ENCODE peak calls at places on chromosomes 5 and 9, in four cellular contexts. E is IMR-90, I is keratinocyte, P is K562. H is an unnamed sample.

GRCh38 chr9:4297795-4298254 is 2.0 kb downstream of the GLIS3 start:
- DNase-seq in P (peak; percentile 4), E (peak; percentile 65), I (no peak), H (peak; percentile 64)

GRCh38 chr5:38576971-38577684 is 20.7 kb upstream of the LIFR start:
- DNase-seq in I (no peak), P (no peak), E (no peak), H (no peak)

GRCh38 chr9:119773823-119774222 is 404.6 kb upstream of the BRINP1 start:
- DNase-seq in P (no peak), I (no peak), E (no peak), H (no peak)

GRCh38 chr5:176162206-176162605 is 76.0 kb upstream of the SIMC1 start:
- DNase-seq in I (no peak), P (no peak), E (no peak), H (no peak)

GRCh38 chr5:96924016-96924443 is 11.8 kb upstream of the LNPEP start:
- DNase-seq in I (peak; percentile 58), E (no peak), P (no peak), H (peak; percentile 14)

GRCh38 chr5:149931992-149932436 is 12.6 kb downstream of the PDE6A start:
- DNase-seq in I (no peak), E (no peak), P (no peak), H (no peak)

GRCh38 chr5:150113047-150113744 is 26.8 kb upstream of the CSF1R start:
- DNase-seq in P (peak; percentile 47), I (no peak), E (no peak), H (no peak)

GRCh38 chr5:77426670-77427069 is 65.4 kb downstream of the WDR41 start:
- DNase-seq in E (peak; percentile 80), I (no peak), P (no peak), H (no peak)

GRCh38 chr5:37889612-37890317 is 49.9 kb upstream of the GDNF start:
- DNase-seq in I (peak; percentile 96), P (no peak), E (peak; percentile 88), H (no peak)

GRCh38 chr5:89342106-89342876 is 459.3 kb upstream of the MEF2C start:
- DNase-seq in E (peak; percentile 86), P (no peak), I (no peak), H (no peak)

GRCh38 chr5:38666668-38667498 is 110.4 kb upstream of the LIFR start:
- DNase-seq in P (peak; percentile 64), I (no peak), E (peak; percentile 34), H (peak; percentile 67)

DNA sequence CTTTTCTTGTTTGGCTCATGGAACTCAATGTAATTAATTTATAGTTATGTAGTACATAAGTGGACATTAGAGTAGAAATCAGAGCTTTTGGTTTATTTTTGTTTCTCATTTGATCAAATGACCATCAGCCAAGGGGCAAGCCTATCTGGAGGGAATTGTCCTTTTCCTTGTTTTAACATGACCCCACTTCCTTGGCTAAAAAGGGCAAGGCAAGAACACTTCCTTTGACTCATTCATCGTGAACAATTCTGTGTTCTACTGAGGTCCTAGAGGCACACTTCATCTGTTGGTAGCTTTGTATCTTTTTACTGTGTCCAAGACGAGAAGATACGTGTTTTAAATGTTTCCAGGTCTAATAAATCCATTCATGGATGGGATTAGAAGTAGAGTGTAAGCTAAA is 148.9 kb downstream of the ARHGEF28 start:
- DNase-seq in I (no peak), P (no peak), E (no peak), H (peak; percentile 87)
- H3K9me1 ChIP-seq in I (peaks cover 1% of the 10 kb centered on the region), P (no peaks in the 10 kb centered on the region), E (peaks cover 12% of the 10 kb centered on the region), H (no peaks in the 10 kb centered on the region)

GRCh38 chr9:127941062-127941925 is 3.6 kb upstream of the DPM2 start:
- DNase-seq in I (no peak), P (peak; percentile 43), E (no peak), H (no peak)

GRCh38 chr9:127944586-127945218 is 7.0 kb upstream of the DPM2 start:
- DNase-seq in E (no peak), I (no peak), P (no peak), H (no peak)

GRCh38 chr9:127943746-127944145 is 6.1 kb upstream of the DPM2 start:
- DNase-seq in P (peak; percentile 82), I (no peak), E (peak; percentile 73), H (peak; percentile 71)

GRCh38 chr9:127942152-127943010 is 4.7 kb upstream of the DPM2 start:
- DNase-seq in P (peak; percentile 69), E (peak; percentile 54), I (no peak), H (peak; percentile 58)

DNA sequence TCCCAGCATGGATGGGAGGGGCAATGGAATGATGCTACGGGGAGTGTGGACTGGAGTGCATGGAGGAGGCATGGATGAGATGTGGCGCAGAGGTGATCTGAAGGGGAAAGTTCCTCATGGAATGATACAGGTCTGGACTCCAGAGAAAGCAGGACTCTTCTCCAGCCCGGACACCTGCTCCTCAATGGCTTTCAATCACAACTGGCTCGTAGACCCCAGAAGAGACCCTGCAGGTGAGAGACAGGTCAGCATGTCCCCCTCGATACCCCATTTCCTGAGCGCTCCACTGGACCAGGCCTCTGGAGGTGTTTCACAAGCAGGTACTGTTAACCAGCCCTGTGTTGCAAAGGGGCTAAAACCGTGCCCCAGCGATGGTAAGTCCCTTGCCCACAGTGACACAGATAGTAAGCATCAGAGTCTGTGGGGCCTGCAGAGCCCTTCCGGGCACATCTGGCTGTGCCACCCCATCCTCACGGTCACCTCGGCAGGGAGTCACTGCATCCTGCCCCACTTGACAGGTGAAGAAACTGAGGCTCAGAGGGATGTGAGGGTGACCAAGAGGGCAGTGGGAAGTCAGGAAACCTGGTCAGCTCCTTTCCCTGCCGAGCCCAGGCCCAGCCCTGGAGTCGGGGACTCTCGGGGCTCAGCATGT is 5.5 kb upstream of the DPM2 start:
- DNase-seq in I (no peak), E (no peak), P (no peak), H (no peak)
- H3K9me1 ChIP-seq in I (no peaks in the 10 kb centered on the region), E (peaks cover 3% of the 10 kb centered on the region), P (peaks cover 6% of the 10 kb centered on the region), H (no peaks in the 10 kb centered on the region)

GRCh38 chr5:83084336-83084735 is 7.0 kb downstream of the XRCC4 start:
- DNase-seq in P (no peak), E (no peak), I (no peak), H (no peak)

GRCh38 chr5:83090169-83090568 is 12.8 kb downstream of the XRCC4 start:
- DNase-seq in E (no peak), I (no peak), P (no peak), H (no peak)

GRCh38 chr5:83082750-83083149 is 5.4 kb downstream of the XRCC4 start:
- DNase-seq in P (no peak), E (no peak), I (no peak), H (no peak)

GRCh38 chr5:83085106-83085505 is 7.8 kb downstream of the XRCC4 start:
- DNase-seq in E (no peak), I (no peak), P (no peak), H (no peak)
- H3K9me1 ChIP-seq in E (no peaks in the 10 kb centered on the region), I (no peaks in the 10 kb centered on the region), P (no peaks in the 10 kb centered on the region), H (no peaks in the 10 kb centered on the region)

GRCh38 chr5:57448287-57448686 is 34.3 kb downstream of the ACTBL2 start:
- DNase-seq in I (no peak), P (no peak), E (no peak), H (no peak)

GRCh38 chr5:57445006-57445714 is 37.5 kb downstream of the ACTBL2 start:
- DNase-seq in P (no peak), I (no peak), E (no peak), H (no peak)

GRCh38 chr5:57446966-57447365 is 35.6 kb downstream of the ACTBL2 start:
- DNase-seq in E (no peak), I (no peak), P (no peak), H (no peak)

GRCh38 chr5:57447656-57448055 is 35.0 kb downstream of the ACTBL2 start:
- DNase-seq in I (no peak), P (no peak), E (peak; percentile 76), H (no peak)

DNA sequence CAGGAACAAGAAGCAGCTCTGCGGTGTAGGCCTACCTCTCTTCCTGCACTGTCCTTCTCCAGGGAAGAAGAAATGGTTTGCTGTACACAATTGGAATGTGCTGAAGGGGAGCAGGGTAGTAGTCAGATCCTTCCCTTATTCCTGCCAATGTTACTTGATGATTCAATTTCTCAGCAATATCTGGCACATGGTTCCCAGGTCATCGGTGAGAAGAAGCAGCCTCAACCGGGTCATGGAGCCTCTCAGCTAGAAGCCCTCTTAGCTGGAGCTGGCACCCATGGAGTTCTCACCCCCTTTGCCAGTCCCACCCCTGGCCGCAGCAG is 36.9 kb downstream of the ACTBL2 start:
- DNase-seq in P (no peak), E (peak; percentile 36), I (no peak), H (no peak)
- H3K9me1 ChIP-seq in P (no peaks in the 10 kb centered on the region), E (peaks cover 19% of the 10 kb centered on the region), I (no peaks in the 10 kb centered on the region), H (no peaks in the 10 kb centered on the region)

H was measured in endothelial cell of umbilical vein.